ENCODE peak calls at places on chromosomes 13 and 19, in four cellular contexts. L, W, S and Z are unnamed samples.

GRCh38 chr13:50676602-50677001 is 166.9 kb downstream of the DLEU7 start:
- DNase-seq in S (no peak), L (no peak), W (peak), Z (peak)

GRCh38 chr13:23025848-23026608 is 154.8 kb upstream of the SGCG start:
- DNase-seq in W (no peak), L (no peak), S (no peak), Z (no peak)

GRCh38 chr13:100646030-100646673 is 28.4 kb downstream of the TMTC4 start:
- DNase-seq in S (no peak), L (no peak), W (peak), Z (no peak)

GRCh38 chr19:19528721-19529490 is at the start of gene YJEFN3:
- DNase-seq in S (no peak), L (no peak), W (no peak), Z (no peak)

GRCh38 chr13:112073245-112074138 is 6.5 kb downstream of the SOX1 start:
- DNase-seq in L (no peak), W (no peak), S (no peak), Z (no peak)

GRCh38 chr19:33040994-33041827 is 23.5 kb downstream of the RHPN2 start:
- DNase-seq in W (peak), S (no peak), L (peak), Z (peak)

GRCh38 chr13:110590577-110590976 is 24.8 kb upstream of the NAXD start:
- DNase-seq in L (no peak), S (no peak), W (peak), Z (no peak)

GRCh38 chr19:35545855-35546381 is 492 bp downstream of the TMEM147 start:
- DNase-seq in L (peak), W (peak), S (no peak), Z (no peak)

GRCh38 chr19:23673132-23673531 is 13.9 kb downstream of the ZNF675 start:
- DNase-seq in W (no peak), L (no peak), S (no peak), Z (no peak)

GRCh38 chr13:112687836-112688559 is 1.8 kb upstream of the ATP11A start:
- DNase-seq in W (no peak), S (peak), L (no peak), Z (no peak)

GRCh38 chr13:96141032-96141431 is 51.1 kb downstream of the HS6ST3 start:
- DNase-seq in W (peak), S (no peak), L (no peak), Z (peak)

GRCh38 chr19:1533510-1534150 is 9.8 kb downstream of the PLK5 start:
- DNase-seq in L (no peak), S (no peak), W (no peak), Z (no peak)

GRCh38 chr13:24039621-24040475 is 120.7 kb upstream of the SPATA13 start:
- DNase-seq in W (no peak), L (no peak), S (no peak), Z (no peak)

GRCh38 chr19:19444694-19445155 is 39.2 kb downstream of the GATAD2A start:
- DNase-seq in S (no peak), W (no peak), L (no peak), Z (no peak)

GRCh38 chr19:12611361-12611699 is 610 bp downstream of the ZNF791 start:
- DNase-seq in S (no peak), L (peak), W (peak), Z (no peak)

GRCh38 chr13:61477619-61478018 is 62.0 kb upstream of the PCDH20 start:
- DNase-seq in W (no peak), L (no peak), S (no peak), Z (no peak)

GRCh38 chr13:75938811-75939525 is 302.8 kb downstream of the LMO7 start:
- DNase-seq in L (no peak), S (no peak), W (no peak), Z (no peak)

GRCh38 chr13:113360446-113360845 is 3.5 kb downstream of the GRTP1 start:
- DNase-seq in S (no peak), L (no peak), W (no peak), Z (no peak)

GRCh38 chr13:98299954-98300350 is 122.9 kb upstream of the RNF113B start:
- DNase-seq in L (no peak), W (no peak), S (no peak), Z (no peak)

GRCh38 chr19:5191091-5191490 is 149.5 kb downstream of the PTPRS start:
- DNase-seq in W (no peak), L (no peak), S (no peak), Z (no peak)

GRCh38 chr19:37221136-37221535 is 3.1 kb downstream of the ZNF383 start:
- DNase-seq in L (no peak), S (no peak), W (peak), Z (peak)

GRCh38 chr19:37220383-37220782 is 2.4 kb downstream of the ZNF383 start:
- DNase-seq in W (no peak), L (no peak), S (no peak), Z (no peak)

GRCh38 chr19:37217855-37218591 is at the start of gene ZNF383:
- DNase-seq in W (peak), L (peak), S (peak), Z (peak)

GRCh38 chr19:37217533-37217854 is 520 bp upstream of the ZNF383 start:
- DNase-seq in W (no peak), L (no peak), S (no peak), Z (no peak)

DNA sequence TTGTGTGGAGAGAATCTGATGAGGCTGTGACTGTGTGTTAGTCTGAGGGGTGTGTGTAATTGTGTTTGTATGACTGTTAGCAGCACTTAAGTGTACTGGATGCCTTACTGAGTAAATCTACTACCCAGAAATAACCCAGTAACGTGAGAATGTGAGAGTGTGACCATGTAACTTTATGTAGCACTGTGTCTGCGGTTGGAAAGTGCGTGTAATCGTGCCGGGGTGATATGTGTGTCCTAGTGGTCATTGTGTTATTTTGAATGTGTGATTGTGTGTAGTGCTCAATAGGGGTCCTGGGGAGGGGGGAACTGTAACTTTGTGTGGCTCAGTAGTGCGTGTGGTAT is 550 bp downstream of the ZNF383 start:
- DNase-seq in W (no peak), L (no peak), S (no peak), Z (no peak)
- H3K27ac ChIP-seq in W (peak), L (peak), S (peak), Z (peak)

DNA sequence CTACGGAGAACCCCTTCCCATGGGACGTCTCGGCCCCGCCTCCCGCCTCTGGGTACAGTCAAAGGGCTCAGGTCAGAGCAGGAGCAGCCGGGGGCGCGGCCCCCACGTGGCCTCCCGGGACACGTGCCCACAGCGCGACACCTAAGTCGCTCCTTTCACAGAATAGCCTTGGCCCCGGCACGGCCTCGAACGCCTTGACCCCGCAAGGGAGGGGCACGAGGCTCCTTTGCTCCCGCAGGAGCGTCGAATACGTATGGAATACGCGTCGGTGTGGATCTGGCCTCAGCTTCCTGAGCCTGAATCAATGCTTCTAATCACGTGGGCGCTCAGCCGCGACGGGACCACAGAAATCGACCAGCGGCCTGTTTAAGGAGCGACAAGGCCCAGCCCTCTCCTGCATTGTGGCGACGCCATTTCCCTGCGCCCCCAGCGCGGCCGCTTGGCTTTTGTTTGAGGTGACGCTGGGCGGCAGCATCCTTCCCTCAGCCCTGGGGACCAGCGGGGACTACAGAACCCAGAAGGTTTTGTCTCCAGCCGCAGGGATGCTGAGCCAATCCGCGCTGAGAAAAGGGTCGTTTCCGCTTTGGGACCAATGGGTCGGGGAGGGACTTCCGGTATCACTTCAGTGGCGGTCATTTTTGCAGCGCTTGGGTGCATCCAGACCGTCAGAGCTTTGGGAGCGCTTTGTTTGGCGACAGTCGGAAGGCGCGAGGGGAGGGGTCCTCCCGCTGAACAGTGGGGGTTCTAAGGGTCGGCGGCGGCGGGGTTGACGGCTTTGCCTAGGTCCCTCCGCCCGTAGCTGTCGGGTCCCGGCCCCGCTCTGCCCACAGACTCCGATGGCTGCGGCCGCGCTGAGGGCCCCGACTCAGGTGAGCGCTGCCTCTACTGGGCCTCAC is at the start of gene ZIK1:
- DNase-seq in S (peak), L (peak), W (peak), Z (peak)
- H3K27ac ChIP-seq in S (peak), L (peak), W (no peak), Z (no peak)

GRCh38 chr19:16619456-16619855 is 8.5 kb downstream of the MED26 start:
- DNase-seq in W (peak), L (no peak), S (no peak), Z (no peak)

GRCh38 chr19:16620018-16620417 is 8.0 kb downstream of the MED26 start:
- DNase-seq in W (no peak), L (no peak), S (no peak), Z (no peak)

GRCh38 chr19:16615788-16616187 is 12.2 kb downstream of the MED26 start:
- DNase-seq in L (no peak), W (no peak), S (no peak), Z (no peak)

GRCh38 chr19:16620584-16620983 is 7.4 kb downstream of the MED26 start:
- DNase-seq in S (no peak), W (no peak), L (no peak), Z (no peak)

DNA sequence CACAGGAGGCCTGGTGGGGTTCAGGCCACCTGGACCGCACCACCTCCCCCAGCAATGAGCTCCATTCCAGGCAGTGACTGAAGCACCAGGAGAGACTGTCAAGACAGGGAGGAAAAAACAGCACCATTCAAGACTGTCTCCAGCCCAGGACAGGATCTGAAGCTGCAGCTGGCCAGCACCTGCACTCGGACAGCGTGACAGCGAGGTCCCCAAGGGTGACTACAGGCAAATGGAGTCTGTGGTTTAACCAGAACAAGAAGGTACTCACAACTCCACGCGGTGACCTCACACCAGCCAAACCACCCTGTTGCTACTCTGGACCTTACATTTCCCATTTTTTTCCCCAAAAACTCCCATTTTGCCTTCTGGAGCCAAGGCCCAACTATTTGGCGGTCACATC is 9.8 kb downstream of the MED26 start:
- DNase-seq in W (no peak), S (no peak), L (no peak), Z (no peak)
- H3K27ac ChIP-seq in W (no peak), S (no peak), L (no peak), Z (no peak)

GRCh38 chr19:15225797-15226196 is 6.5 kb downstream of the EPHX3 start:
- DNase-seq in W (no peak), L (no peak), S (no peak), Z (no peak)

GRCh38 chr19:15218501-15218900 is 13.7 kb downstream of the EPHX3 start:
- DNase-seq in W (no peak), S (no peak), L (no peak), Z (no peak)

GRCh38 chr19:15222738-15223648 is 9.3 kb downstream of the EPHX3 start:
- DNase-seq in L (peak), S (peak), W (peak), Z (no peak)

GRCh38 chr19:15227261-15227660 is 5.0 kb downstream of the EPHX3 start:
- DNase-seq in W (no peak), S (no peak), L (no peak), Z (no peak)

GRCh38 chr19:15223649-15224371 is 8.4 kb downstream of the EPHX3 start:
- DNase-seq in W (no peak), L (no peak), S (no peak), Z (no peak)
- H3K27ac ChIP-seq in W (no peak), L (peak), S (no peak), Z (no peak)